ENCODE peak calls at places on chromosomes 12 and 14, in four cellular contexts. G is fibroblast of the aortic adventitia, K is progenitor cell of endocrine pancreas, D is fibroblast of mammary gland. N is an unnamed sample.

GRCh38 chr14:99035268-99035667 is 236.7 kb downstream of the BCL11B start:
- DNase-seq in G (peak), K (no peak), D (peak), N (no peak)

GRCh38 chr12:92973614-92974013 is 44.5 kb upstream of the EEA1 start:
- DNase-seq in G (peak), K (no peak), D (peak), N (no peak)

GRCh38 chr12:120639771-120640721 is at the start of gene CABP1:
- DNase-seq in G (no peak), K (peak), D (no peak), N (peak)

GRCh38 chr12:27936196-27936595 is 36.3 kb downstream of the PTHLH start:
- DNase-seq in G (no peak), K (no peak), D (peak), N (no peak)

GRCh38 chr12:84910549-84911241 is 1.9 kb downstream of the SLC6A15 start:
- DNase-seq in G (peak), K (no peak), D (peak), N (no peak)

GRCh38 chr14:94022532-94023411 is 3.4 kb upstream of the OTUB2 start:
- DNase-seq in G (no peak), K (no peak), D (no peak), N (no peak)

GRCh38 chr14:34039428-34040047 is 88.7 kb upstream of the EGLN3 start:
- DNase-seq in G (no peak), K (no peak), D (no peak), N (no peak)

GRCh38 chr12:27852742-27853141 is 72.7 kb upstream of the MANSC4 start:
- DNase-seq in G (no peak), K (no peak), D (no peak), N (no peak)

GRCh38 chr14:29216316-29216715 is 449.7 kb downstream of the FOXG1 start:
- DNase-seq in G (no peak), K (no peak), D (no peak), N (no peak)

GRCh38 chr14:100531591-100532121 is 55.6 kb downstream of the BEGAIN start:
- DNase-seq in G (no peak), K (peak), D (no peak), N (no peak)

GRCh38 chr12:68222336-68222735 is 3.3 kb downstream of the IL26 start:
- DNase-seq in G (peak), K (no peak), D (peak), N (no peak)

GRCh38 chr14:99514552-99515300 is 33.5 kb downstream of the CCNK start:
- DNase-seq in G (no peak), K (no peak), D (no peak), N (no peak)

GRCh38 chr14:69661194-69661537 is 49.8 kb downstream of the SUSD6 start:
- DNase-seq in G (no peak), K (no peak), D (no peak), N (no peak)

GRCh38 chr12:131593411-131593810 is 117.5 kb upstream of the SFSWAP start:
- DNase-seq in G (no peak), K (no peak), D (no peak), N (no peak)

GRCh38 chr14:23366163-23366921 is 1.4 kb upstream of the EFS start:
- DNase-seq in G (no peak), K (peak), D (peak), N (no peak)

GRCh38 chr14:100471451-100472093 is 115.6 kb downstream of the BEGAIN start:
- DNase-seq in G (no peak), K (no peak), D (no peak), N (no peak)

GRCh38 chr12:113400362-113400761 is 3.3 kb downstream of the SDS start:
- DNase-seq in G (no peak), K (no peak), D (no peak), N (no peak)

GRCh38 chr12:1500095-1500801 is 94.1 kb downstream of the FBXL14 start:
- DNase-seq in G (peak), K (no peak), D (peak), N (no peak)

GRCh38 chr12:48442191-48442828 is 30.0 kb upstream of the ANP32D start:
- DNase-seq in G (no peak), K (no peak), D (no peak), N (peak)

GRCh38 chr12:101935769-101936741 is 58.7 kb downstream of the DRAM1 start:
- DNase-seq in G (peak), K (no peak), D (peak), N (peak)

GRCh38 chr14:74977901-74978385 is 22.5 kb upstream of the PGF start:
- DNase-seq in G (no peak), K (no peak), D (no peak), N (no peak)

GRCh38 chr14:29927596-29928341 is at the start of gene PRKD1:
- DNase-seq in G (peak), K (peak), D (peak), N (no peak)

GRCh38 chr12:46490635-46491034 is 118.1 kb upstream of the SLC38A2 start:
- DNase-seq in G (peak), K (no peak), D (peak), N (no peak)

GRCh38 chr12:106084048-106084671 is 54.6 kb downstream of the NUAK1 start:
- DNase-seq in G (peak), K (no peak), D (peak), N (no peak)

GRCh38 chr12:31245822-31246469 is 80.0 kb downstream of the SINHCAF start:
- DNase-seq in G (peak), K (no peak), D (no peak), N (no peak)

GRCh38 chr12:45934956-45935355 is 55.4 kb downstream of the SCAF11 start:
- DNase-seq in G (no peak), K (no peak), D (no peak), N (no peak)

GRCh38 chr12:106580671-106581508 is 1.9 kb upstream of the RFX4 start:
- DNase-seq in G (no peak), K (no peak), D (no peak), N (no peak)

GRCh38 chr12:272942-273906 is 10.6 kb upstream of the SLC6A13 start:
- DNase-seq in G (no peak), K (no peak), D (no peak), N (no peak)

GRCh38 chr14:105313381-105314286 is 914 bp upstream of the PACS2 start:
- DNase-seq in G (peak), K (peak), D (no peak), N (peak)
- TF ChIP-seq CTCF in G (no peak), K (no peak), D (no peak), N (no peak)

GRCh38 chr14:91912035-91912434 is 35.5 kb downstream of the FBLN5 start:
- DNase-seq in G (no peak), K (no peak), D (no peak), N (no peak)

GRCh38 chr14:91906374-91906773 is 39.0 kb upstream of the TC2N start:
- DNase-seq in G (no peak), K (no peak), D (no peak), N (no peak)

GRCh38 chr14:91910201-91910600 is 37.3 kb downstream of the FBLN5 start:
- DNase-seq in G (no peak), K (no peak), D (no peak), N (no peak)

DNA sequence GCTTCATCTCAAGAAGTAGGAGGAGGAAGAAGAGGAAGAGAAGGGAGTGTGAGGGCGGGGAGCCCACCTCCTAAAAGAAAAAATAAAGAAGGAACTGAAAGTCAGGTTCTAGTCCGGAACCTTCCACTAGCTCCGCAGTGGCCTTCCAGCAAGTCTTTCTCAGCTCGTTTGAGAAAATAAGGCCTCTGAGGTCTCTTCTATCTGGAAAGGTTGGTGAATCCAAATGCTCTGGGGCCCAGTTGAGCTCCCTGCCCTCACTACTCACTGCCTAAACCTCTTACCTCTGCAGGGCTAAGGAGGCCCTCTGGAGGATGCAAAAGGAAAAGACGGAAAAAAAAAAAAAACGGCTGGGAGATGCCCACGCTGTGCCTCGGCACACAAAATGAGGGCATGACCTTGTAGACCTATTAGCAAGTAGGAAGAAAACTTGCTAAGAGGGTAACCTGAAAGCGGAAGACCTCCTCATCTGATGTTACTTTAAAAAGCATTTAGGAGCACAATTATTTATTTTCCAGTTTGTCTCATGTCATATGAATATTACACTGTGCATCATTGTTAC is 35.9 kb downstream of the FBLN5 start:
- DNase-seq in G (peak), K (no peak), D (peak), N (peak)
- TF ChIP-seq CTCF in G (peak), K (peak), D (peak), N (peak)

DNA sequence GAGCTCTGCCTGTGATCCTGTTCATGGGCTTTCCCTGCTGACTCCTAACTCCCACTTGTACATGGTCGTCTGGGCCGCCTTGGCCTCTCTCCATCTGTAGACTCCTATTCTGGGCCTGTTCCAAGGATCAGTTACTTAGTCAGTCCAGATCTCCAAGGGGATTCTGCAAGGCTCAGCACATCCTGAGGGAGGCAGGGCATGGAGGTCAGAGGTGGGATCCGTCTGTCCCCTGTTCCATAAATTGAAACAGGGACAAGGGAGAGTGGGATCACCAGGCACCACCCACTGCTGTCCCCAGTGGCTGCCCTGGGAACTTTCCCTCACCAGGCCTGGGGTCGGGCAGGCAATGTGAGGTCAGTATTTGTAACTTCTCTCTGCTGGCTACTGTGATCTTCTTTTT is 43.5 kb downstream of the KCTD10 start:
- DNase-seq in G (no peak), K (no peak), D (peak), N (no peak)
- TF ChIP-seq CTCF in G (peak), K (peak), D (peak), N (no peak)

DNA sequence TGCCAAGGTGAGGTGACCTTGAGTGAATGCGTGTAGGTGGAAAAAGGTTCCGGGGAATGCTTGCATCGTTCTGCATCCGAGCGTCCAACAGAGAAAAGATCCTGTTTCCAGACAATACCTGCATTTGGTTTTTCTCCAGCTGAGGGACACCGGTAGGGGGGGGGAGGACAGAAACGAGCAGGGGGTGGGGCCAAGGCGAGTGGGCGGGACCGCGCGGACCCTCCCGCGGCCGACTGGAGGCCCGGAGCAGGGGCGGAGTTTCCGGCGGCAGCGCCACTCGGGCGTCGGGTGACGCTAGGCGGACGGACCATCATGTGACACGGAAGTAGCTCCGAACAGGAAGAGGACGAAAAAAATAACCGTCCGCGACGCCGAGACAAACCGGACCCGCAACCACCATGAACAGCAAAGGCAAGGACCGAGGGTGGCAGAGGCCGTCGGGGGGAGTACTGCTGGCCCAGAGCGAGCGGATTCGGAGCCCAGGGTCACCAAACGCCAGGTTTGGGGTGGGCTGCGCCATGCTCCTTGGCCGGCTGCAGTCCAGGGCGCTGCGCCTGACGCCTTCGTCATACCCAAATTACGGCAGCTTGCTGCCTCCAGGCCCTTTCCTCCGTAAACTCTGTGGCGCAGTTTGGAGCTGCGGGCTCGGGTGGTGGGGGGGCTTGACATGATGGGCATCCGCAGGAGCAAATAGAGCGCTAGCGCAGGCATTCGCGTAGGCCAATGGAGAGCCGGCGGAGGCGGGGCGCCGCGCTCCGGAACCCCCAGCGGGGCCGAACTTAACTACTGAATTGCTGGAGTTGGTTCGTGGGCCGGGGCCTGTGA is at the start of gene DAZAP2:
- DNase-seq in G (peak), K (peak), D (peak), N (peak)
- TF ChIP-seq CTCF in G (peak), K (peak), D (no peak), N (no peak)

GRCh38 chr14:38197001-38197760 is 10.5 kb upstream of the SSTR1 start:
- DNase-seq in G (peak), K (no peak), D (peak), N (no peak)
- TF ChIP-seq CTCF in G (peak), K (peak), D (peak), N (peak)

DNA sequence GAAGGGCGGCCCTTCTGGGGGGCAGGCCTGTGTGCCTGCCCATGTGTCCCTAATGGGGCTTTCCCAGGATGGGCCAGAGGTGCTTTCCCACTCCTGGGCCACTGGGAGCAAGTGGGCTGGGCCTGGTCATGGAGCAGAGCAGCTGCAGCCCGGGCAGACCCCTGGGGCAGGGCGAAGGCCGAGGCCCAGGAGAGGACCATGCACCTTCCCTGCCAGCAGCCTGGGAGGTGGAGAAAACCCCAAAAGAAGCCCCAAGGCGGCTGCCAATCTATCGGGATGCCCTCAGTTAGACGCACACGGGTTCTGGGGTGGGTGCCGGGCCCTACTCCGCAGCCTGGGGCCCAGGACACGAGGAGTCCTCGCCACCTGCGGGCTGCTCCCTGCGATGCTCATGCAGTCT is 16.1 kb upstream of the CRIP2 start:
- DNase-seq in G (no peak), K (no peak), D (no peak), N (no peak)
- TF ChIP-seq CTCF in G (no peak), K (no peak), D (no peak), N (no peak)

DNA sequence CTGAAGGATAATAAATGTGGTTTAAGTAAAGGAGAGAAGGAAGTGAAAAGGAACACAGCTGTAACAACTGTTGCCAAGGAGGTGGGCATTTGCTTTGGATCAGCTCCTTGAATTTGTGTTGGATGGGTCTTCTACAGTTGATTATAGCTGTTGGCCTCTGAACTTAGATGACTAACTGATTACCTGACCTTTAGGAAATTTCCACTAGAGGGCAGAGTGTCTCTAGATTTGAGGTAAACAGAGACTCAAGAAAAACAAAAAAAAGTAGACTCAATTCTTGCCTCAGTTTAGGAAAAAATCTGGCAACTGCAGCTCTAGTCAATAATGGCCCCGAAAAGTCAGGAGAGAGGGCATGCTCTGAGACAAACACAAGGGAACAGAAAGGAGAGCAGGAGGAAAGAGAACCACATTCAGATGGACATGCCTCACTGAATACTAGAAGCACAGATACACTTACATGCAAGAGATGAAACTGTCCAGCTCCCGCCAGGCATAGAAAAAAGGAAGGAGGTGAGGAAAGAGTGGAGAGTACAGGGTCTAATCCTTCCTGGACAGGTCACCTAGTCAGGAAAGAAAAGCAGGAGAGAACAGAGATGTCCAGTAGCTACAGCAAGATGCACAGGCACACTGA is 20.6 kb downstream of the COX14 start:
- DNase-seq in G (peak), K (no peak), D (peak), N (no peak)
- TF ChIP-seq CTCF in G (peak), K (peak), D (peak), N (peak)

GRCh38 chr14:64630778-64631177 is 73.4 kb upstream of the PLEKHG3 start:
- DNase-seq in G (no peak), K (no peak), D (no peak), N (no peak)
- TF ChIP-seq CTCF in G (no peak), K (no peak), D (no peak), N (no peak)

DNA sequence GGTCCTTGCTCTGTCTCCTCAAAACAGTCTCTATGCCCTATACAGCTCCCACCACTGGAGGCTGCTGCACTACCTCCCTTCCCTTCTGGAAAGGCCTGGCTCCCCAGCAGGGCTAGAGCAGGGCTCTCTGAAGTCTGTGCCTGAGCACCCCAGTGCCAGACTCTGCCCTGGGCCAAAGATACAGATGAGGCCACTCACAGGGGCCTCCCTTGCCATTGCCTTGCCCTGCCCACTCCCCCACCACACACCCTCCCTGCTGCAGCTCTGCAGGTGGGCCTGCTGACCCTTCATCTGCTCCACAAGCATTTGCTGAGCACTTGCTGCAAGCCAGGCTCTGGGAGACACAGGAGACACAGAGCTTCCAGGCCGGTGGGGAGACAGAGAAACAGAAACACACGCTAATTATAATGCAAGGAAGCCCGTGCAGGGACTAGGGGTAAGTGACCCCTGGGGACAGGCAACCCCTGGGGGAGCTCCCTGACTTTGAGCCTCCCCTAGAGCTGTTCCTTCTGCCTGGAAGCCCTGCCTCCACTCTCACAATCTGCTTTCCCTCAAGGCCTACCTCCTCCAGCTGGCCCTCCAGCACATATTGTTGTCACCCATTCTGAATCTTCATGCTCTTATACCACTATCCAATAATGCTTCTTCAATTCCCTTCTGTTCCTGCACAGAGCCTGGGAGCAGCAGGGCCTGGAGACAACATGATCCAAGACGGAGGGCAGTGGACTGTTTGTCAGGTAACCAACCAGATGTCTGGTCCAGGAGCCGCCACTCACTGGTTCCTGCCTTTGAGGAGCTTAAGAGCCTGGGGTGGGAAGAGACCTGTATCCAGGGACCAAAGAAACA is 32.6 kb upstream of the PNMA1 start:
- DNase-seq in G (no peak), K (no peak), D (no peak), N (no peak)
- TF ChIP-seq CTCF in G (peak), K (no peak), D (peak), N (no peak)

N was measured in activated CD8-positive, alpha-beta T cell treated with anti-CD3 and anti-CD28 coated beads for 36 hours.